ENCODE peak calls at places on chromosomes 1 and 21, in nine cellular contexts. T is T47D; L is stimulated activated CD4-positive, alpha-beta T cell treated with anti-CD3 and anti-CD28 coated beads, Interleukin-2, amount 100 ng/mL, for 24 hours; J is activated CD4-positive, alpha-beta memory T cell treated with anti-CD3 and anti-CD28 coated beads, Interleukin-2, amount 10 ng/mL, durations not matched to agents 7 days and 5 days; A is NCI-H1048; X is GM13976; W is astrocyte of the cerebellum; O is iris pigment epithelial cell; F is NCI-H1105. R is an unnamed sample.

GRCh38 chr1:147539122-147539575 is 2.2 kb upstream of the BCL9 start:
- DNase-seq in T (no peak), L (peak; percentile 35), J (no peak), A (no peak), X (no peak), W (peak; percentile 92), O (peak; percentile 98), F (no peak), R (peak; percentile 30)

GRCh38 chr21:46660505-46660904 is 25.0 kb downstream of the PRMT2 start:
- DNase-seq in T (no peak), L (no peak), J (no peak), A (no peak), X (no peak), W (no peak), O (no peak), F (no peak), R (peak; percentile 55)

GRCh38 chr1:41447995-41448770 is 36.3 kb downstream of the EDN2 start:
- DNase-seq in T (no peak), L (no peak), J (no peak), A (no peak), X (no peak), W (no peak), O (peak; percentile 13), F (no peak), R (no peak)

GRCh38 chr1:235199441-235199840 is 38.4 kb upstream of the RBM34 start:
- DNase-seq in T (no peak), L (no peak), J (no peak), A (no peak), X (no peak), W (peak; percentile 71), O (peak; percentile 54), F (no peak), R (no peak)

GRCh38 chr1:71561729-71562128 is 480.9 kb upstream of the ZRANB2 start:
- DNase-seq in T (no peak), L (no peak), J (no peak), A (no peak), X (no peak), W (peak; percentile 80), O (peak; percentile 35), F (no peak), R (no peak)

GRCh38 chr1:7249516-7249915 is 464.3 kb downstream of the CAMTA1 start:
- DNase-seq in T (no peak), L (no peak), J (no peak), A (no peak), X (no peak), W (no peak), O (no peak), F (no peak), R (no peak)

GRCh38 chr1:154770897-154771594 is 99.0 kb downstream of the KCNN3 start:
- DNase-seq in T (no peak), L (no peak), J (no peak), A (no peak), X (no peak), W (no peak), O (no peak), F (no peak), R (no peak)

GRCh38 chr1:2295526-2295925 is 67.4 kb downstream of the SKI start:
- DNase-seq in T (no peak), L (no peak), J (no peak), A (no peak), X (no peak), W (no peak), O (no peak), F (no peak), R (no peak)

GRCh38 chr1:151593651-151594625 is 17.9 kb upstream of the SNX27 start:
- DNase-seq in T (peak; percentile 91), L (peak; percentile 88), J (peak; percentile 87), A (peak; percentile 74), X (peak; percentile 87), W (no peak), O (peak; percentile 49), F (peak; percentile 87), R (peak; percentile 86)

GRCh38 chr1:43069481-43070050 is 102.5 kb downstream of the EBNA1BP2 start:
- DNase-seq in T (no peak), L (no peak), J (no peak), A (no peak), X (no peak), W (no peak), O (peak; percentile 34), F (no peak), R (no peak)

GRCh38 chr1:107293901-107294600 is 153.2 kb downstream of the NTNG1 start:
- DNase-seq in T (no peak), L (no peak), J (no peak), A (no peak), X (no peak), W (no peak), O (no peak), F (no peak), R (no peak)

R was measured in activated naive CD8-positive, alpha-beta T cell treated with anti-CD3 and anti-CD28 coated beads, Interleukin-2, amount 50 U/mL, for 24 hours.